ENCODE peak calls at places on chromosomes 2 and 18, in five cellular contexts. One of them, this sample, is unnamed. For H3K4me1, the result is how much of the 10 kb centered on the place peaks cover.

GRCh38 chr2:237669628-237670351 is 42.4 kb downstream of the LRRFIP1 start:
- DNase-seq in right cardiac atrium: peak
- DNase-seq in left ventricle myocardium inferior: peak
- DNase-seq in uterus: peak
- DNase-seq in psoas muscle: peak
- DNase-seq in this sample: peak

GRCh38 chr2:171807831-171808393 is 86.1 kb downstream of the SLC25A12 start:
- DNase-seq in psoas muscle: no peak
- DNase-seq in right cardiac atrium: no peak
- DNase-seq in uterus: no peak
- DNase-seq in left ventricle myocardium inferior: no peak
- DNase-seq in this sample: no peak

GRCh38 chr2:121006783-121007489 is 271.3 kb downstream of the GLI2 start:
- DNase-seq in left ventricle myocardium inferior: no peak
- DNase-seq in psoas muscle: no peak
- DNase-seq in right cardiac atrium: no peak
- DNase-seq in uterus: no peak
- DNase-seq in this sample: no peak

GRCh38 chr2:12223732-12224131 is 477.3 kb downstream of the LPIN1 start:
- DNase-seq in right cardiac atrium: no peak
- DNase-seq in uterus: no peak
- DNase-seq in psoas muscle: no peak
- DNase-seq in left ventricle myocardium inferior: no peak
- DNase-seq in this sample: no peak

GRCh38 chr2:137976274-137976673 is 12.0 kb downstream of the HNMT start:
- DNase-seq in psoas muscle: no peak
- DNase-seq in right cardiac atrium: no peak
- DNase-seq in left ventricle myocardium inferior: no peak
- DNase-seq in uterus: no peak
- DNase-seq in this sample: no peak

GRCh38 chr2:203706403-203706802 is at the start of gene CD28:
- DNase-seq in psoas muscle: no peak
- DNase-seq in uterus: no peak
- DNase-seq in right cardiac atrium: no peak
- DNase-seq in left ventricle myocardium inferior: no peak
- DNase-seq in this sample: peak

GRCh38 chr18:10973579-10974260 is 175.6 kb downstream of the PIEZO2 start:
- DNase-seq in right cardiac atrium: no peak
- DNase-seq in uterus: no peak
- DNase-seq in left ventricle myocardium inferior: no peak
- DNase-seq in psoas muscle: no peak
- DNase-seq in this sample: peak

GRCh38 chr2:33229646-33230045 is 246.8 kb upstream of the RASGRP3 start:
- DNase-seq in uterus: no peak
- DNase-seq in psoas muscle: no peak
- DNase-seq in right cardiac atrium: no peak
- DNase-seq in left ventricle myocardium inferior: no peak
- DNase-seq in this sample: no peak

GRCh38 chr2:75614062-75614710 is 32.4 kb upstream of the MRPL19 start:
- DNase-seq in right cardiac atrium: no peak
- DNase-seq in psoas muscle: no peak
- DNase-seq in uterus: no peak
- DNase-seq in left ventricle myocardium inferior: no peak
- DNase-seq in this sample: no peak

GRCh38 chr2:240589850-240590525 is 3.5 kb downstream of the CAPN10 start:
- DNase-seq in uterus: no peak
- DNase-seq in right cardiac atrium: peak
- DNase-seq in psoas muscle: peak
- DNase-seq in left ventricle myocardium inferior: peak
- DNase-seq in this sample: no peak

DNA sequence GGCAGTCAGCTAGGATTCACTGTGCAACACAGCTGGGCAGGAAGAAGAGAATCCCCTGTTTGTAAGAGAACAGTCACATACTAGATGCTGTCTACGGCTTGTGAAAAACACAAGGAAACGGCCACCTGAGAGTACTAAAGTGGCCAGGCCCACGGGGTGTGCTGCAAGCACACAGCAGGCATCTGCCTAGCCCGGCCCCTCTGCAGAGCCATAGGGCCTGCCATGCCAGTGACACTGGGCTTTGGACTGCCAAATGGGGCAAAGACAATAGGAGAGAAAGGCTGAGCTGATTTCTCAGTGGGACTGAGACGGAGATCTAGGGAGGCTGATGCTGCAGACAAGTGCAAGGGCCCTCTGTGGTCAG is 10.3 kb downstream of the TUBB6 start:
- DNase-seq in uterus: no peak
- DNase-seq in right cardiac atrium: no peak
- DNase-seq in left ventricle myocardium inferior: no peak
- DNase-seq in psoas muscle: peak
- DNase-seq in this sample: no peak
- H3K4me1 ChIP-seq in uterus: under half
- H3K4me1 ChIP-seq in right cardiac atrium: under half
- H3K4me1 ChIP-seq in left ventricle myocardium inferior: half or more
- H3K4me1 ChIP-seq in psoas muscle: under half
- H3K4me1 ChIP-seq in this sample: under half

GRCh38 chr2:169081551-169081950 is 12.2 kb downstream of the DHRS9 start:
- DNase-seq in psoas muscle: no peak
- DNase-seq in left ventricle myocardium inferior: no peak
- DNase-seq in right cardiac atrium: no peak
- DNase-seq in uterus: no peak
- DNase-seq in this sample: no peak
- H3K4me1 ChIP-seq in psoas muscle: under half
- H3K4me1 ChIP-seq in left ventricle myocardium inferior: under half
- H3K4me1 ChIP-seq in right cardiac atrium: under half
- H3K4me1 ChIP-seq in uterus: under half
- H3K4me1 ChIP-seq in this sample: under half

DNA sequence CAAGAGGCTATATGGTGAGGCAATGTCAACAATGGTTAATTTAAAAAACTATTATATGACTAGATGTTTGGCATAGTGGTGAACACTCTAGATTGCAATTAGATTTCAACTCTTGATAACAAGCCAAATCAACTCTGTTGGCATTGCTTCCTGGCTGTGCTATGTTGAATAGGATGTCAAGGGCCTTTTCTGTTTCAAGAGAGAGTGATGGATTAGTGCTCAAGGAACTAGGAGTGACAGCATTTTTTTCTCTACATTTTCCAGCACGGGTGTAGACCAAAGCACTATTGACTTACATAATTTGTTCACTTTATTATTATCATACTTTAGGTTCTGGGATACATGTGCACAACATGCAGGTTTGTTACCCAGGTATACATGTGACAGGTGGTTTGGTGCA is 172.5 kb upstream of the KCNH7 start:
- DNase-seq in right cardiac atrium: no peak
- DNase-seq in left ventricle myocardium inferior: no peak
- DNase-seq in psoas muscle: no peak
- DNase-seq in uterus: no peak
- DNase-seq in this sample: no peak
- H3K4me1 ChIP-seq in right cardiac atrium: under half
- H3K4me1 ChIP-seq in left ventricle myocardium inferior: under half
- H3K4me1 ChIP-seq in psoas muscle: under half
- H3K4me1 ChIP-seq in uterus: under half
- H3K4me1 ChIP-seq in this sample: under half

GRCh38 chr18:2916184-2916583 is 69.4 kb downstream of the EMILIN2 start:
- DNase-seq in psoas muscle: no peak
- DNase-seq in left ventricle myocardium inferior: no peak
- DNase-seq in uterus: no peak
- DNase-seq in right cardiac atrium: no peak
- DNase-seq in this sample: no peak
- H3K4me1 ChIP-seq in psoas muscle: under half
- H3K4me1 ChIP-seq in left ventricle myocardium inferior: under half
- H3K4me1 ChIP-seq in uterus: under half
- H3K4me1 ChIP-seq in right cardiac atrium: under half
- H3K4me1 ChIP-seq in this sample: under half